ENCODE peak calls at places on chromosomes 3 and 15, in ten cellular contexts. Y is OCI-LY7, V is dermis microvascular lymphatic vessel endothelial cell, N is GM19239, K is astrocyte of the spinal cord, G is iPS-NIHi11, S is NCI-H2107, Q is GM12892, D is right cardiac atrium, R is AG08396. X is an unnamed sample.

GRCh38 chr15:41031232-41032078 is 78.2 kb downstream of the CHAC1 start:
- DNase-seq in D (no peak), K (no peak), S (no peak), Y (no peak), Q (no peak), N (no peak), G (no peak), R (no peak), V (no peak), X (no peak)

GRCh38 chr15:78709263-78709882 is 68.4 kb upstream of the CHRNB4 start:
- DNase-seq in N (peak; percentile 52), Q (peak; percentile 48), R (peak; percentile 70), Y (peak; percentile 70), D (peak; percentile 84), G (peak; percentile 88), V (peak; percentile 36), S (no peak), K (peak; percentile 16), X (peak; percentile 77)

GRCh38 chr3:156605686-156606605 is 51.0 kb upstream of the SSR3 start:
- DNase-seq in V (peak; percentile 17), K (peak; percentile 88), Y (no peak), D (peak; percentile 84), G (peak; percentile 47), N (no peak), S (no peak), R (peak; percentile 73), Q (peak; percentile 16), X (no peak)

GRCh38 chr15:49135893-49136292 is 19.5 kb downstream of the COPS2 start:
- DNase-seq in S (no peak), R (peak; percentile 24), N (no peak), G (no peak), Y (no peak), D (no peak), Q (no peak), V (peak; percentile 65), K (peak; percentile 83), X (no peak)

GRCh38 chr3:13013994-13014754 is 59.1 kb downstream of the IQSEC1 start:
- DNase-seq in Q (no peak), D (peak; percentile 55), S (no peak), Y (peak; percentile 41), N (no peak), R (no peak), G (no peak), V (no peak), K (no peak), X (no peak)

GRCh38 chr3:144865886-144866285 is 894.3 kb downstream of the DIPK2A start:
- DNase-seq in G (no peak), N (no peak), R (no peak), D (no peak), V (no peak), Y (no peak), Q (no peak), K (no peak), S (no peak), X (no peak)

GRCh38 chr3:39166134-39166710 is 12.8 kb upstream of the CSRNP1 start:
- DNase-seq in Y (no peak), V (peak; percentile 91), D (no peak), K (peak; percentile 81), N (no peak), R (peak; percentile 65), G (no peak), Q (no peak), S (no peak), X (no peak)

GRCh38 chr3:60017631-60018030 is 967.8 kb upstream of the CFAP20DC start:
- DNase-seq in V (no peak), K (peak; percentile 83), N (no peak), R (no peak), Y (no peak), S (no peak), G (no peak), Q (no peak), D (no peak), X (peak; percentile 2)

GRCh38 chr3:76570436-76571057 is 469.4 kb upstream of the ROBO2 start:
- DNase-seq in Y (peak; percentile 8), G (peak; percentile 11), R (peak; percentile 6), K (peak; percentile 34), Q (no peak), D (no peak), N (no peak), S (no peak), V (no peak), X (peak; percentile 15)

GRCh38 chr3:141076026-141076797 is 25.1 kb downstream of the SPSB4 start:
- DNase-seq in S (no peak), K (no peak), G (no peak), N (no peak), R (no peak), V (no peak), Y (no peak), Q (no peak), D (no peak), X (no peak)

GRCh38 chr3:157125101-157125500 is 34.8 kb downstream of the CCNL1 start:
- DNase-seq in D (no peak), V (no peak), R (no peak), Q (no peak), N (no peak), K (no peak), G (no peak), S (peak; percentile 41), Y (no peak), X (no peak)

GRCh38 chr3:155741081-155741480 is 3.8 kb downstream of the PLCH1 start:
- DNase-seq in Q (no peak), V (no peak), K (no peak), D (no peak), N (no peak), R (no peak), Y (no peak), G (no peak), S (no peak), X (no peak)

GRCh38 chr3:48507256-48508061 is 3.5 kb upstream of the SHISA5 start:
- DNase-seq in S (no peak), Q (peak; percentile 68), G (peak; percentile 90), N (peak; percentile 81), V (peak; percentile 80), R (peak; percentile 60), Y (peak; percentile 78), D (peak; percentile 65), K (peak; percentile 77), X (peak; percentile 69)

GRCh38 chr3:9081201-9081818 is 118.0 kb upstream of the RAD18 start:
- DNase-seq in Q (no peak), G (no peak), N (no peak), V (no peak), D (no peak), R (no peak), K (no peak), S (no peak), Y (no peak), X (no peak)

GRCh38 chr15:37038036-37038715 is 62.2 kb downstream of the MEIS2 start:
- DNase-seq in G (no peak), V (no peak), N (no peak), R (no peak), D (no peak), S (no peak), K (no peak), Y (no peak), Q (no peak), X (no peak)

GRCh38 chr15:29129903-29130302 is 139.7 kb downstream of the NSMCE3 start:
- DNase-seq in K (no peak), D (peak; percentile 21), N (no peak), Y (no peak), G (no peak), S (no peak), V (no peak), R (no peak), Q (no peak), X (no peak)

GRCh38 chr3:121989943-121990342 is 32.1 kb downstream of the ILDR1 start:
- DNase-seq in G (no peak), S (no peak), R (no peak), Y (peak; percentile 65), V (no peak), Q (no peak), K (no peak), D (no peak), N (no peak), X (no peak)

GRCh38 chr3:65029130-65029529 is 341.3 kb upstream of the ADAMTS9 start:
- DNase-seq in V (no peak), S (no peak), K (no peak), N (no peak), D (no peak), G (no peak), R (no peak), Y (no peak), Q (no peak), X (no peak)

GRCh38 chr3:50321146-50321843 is 1.2 kb downstream of the HYAL2 start:
- DNase-seq in Q (peak; percentile 94), V (peak; percentile 91), Y (peak; percentile 92), D (peak; percentile 96), R (peak; percentile 95), S (peak; percentile 51), N (peak; percentile 90), G (peak; percentile 92), K (peak; percentile 91), X (peak; percentile 77)

GRCh38 chr3:36132214-36132613 is 248.1 kb upstream of the STAC start:
- DNase-seq in Q (no peak), Y (no peak), R (no peak), V (no peak), K (no peak), G (peak; percentile 10), D (no peak), N (no peak), S (no peak), X (peak; percentile 6)

X was measured in NAMALWA.